ENCODE peak calls at places on chromosomes 6 and 20, in eight cellular contexts. One of them, this sample, is unnamed.
A peak's percentile ranks its signal among the peaks of the same experiment; 100 is the strongest.

GRCh38 chr6:161198176-161198575 is 75.7 kb downstream of the AGPAT4 start:
- DNase-seq in ascending aorta: no peak
- DNase-seq in T-helper 2 cell: no peak
- DNase-seq in SHP77 treated with DMSO at 0.1 percent for 48 hours: no peak
- DNase-seq in stimulated activated CD4-positive, alpha-beta T cell treated with anti-CD3 and anti-CD28 coated beads, Interleukin-2, amount 100 ng/mL, for 24 hours: no peak
- DNase-seq in foreskin fibroblast: peak; percentile 56
- DNase-seq in bronchial epithelial cell: peak; percentile 78
- DNase-seq in HCT116: no peak
- DNase-seq in this sample: no peak

GRCh38 chr6:20213271-20213798 is 1.1 kb upstream of the MBOAT1 start:
- DNase-seq in HCT116: no peak
- DNase-seq in stimulated activated CD4-positive, alpha-beta T cell treated with anti-CD3 and anti-CD28 coated beads, Interleukin-2, amount 100 ng/mL, for 24 hours: peak; percentile 11
- DNase-seq in bronchial epithelial cell: no peak
- DNase-seq in T-helper 2 cell: peak; percentile 25
- DNase-seq in SHP77 treated with DMSO at 0.1 percent for 48 hours: no peak
- DNase-seq in ascending aorta: no peak
- DNase-seq in foreskin fibroblast: no peak
- DNase-seq in this sample: no peak

GRCh38 chr6:148317739-148318138 is 24.9 kb upstream of the SASH1 start:
- DNase-seq in foreskin fibroblast: no peak
- DNase-seq in stimulated activated CD4-positive, alpha-beta T cell treated with anti-CD3 and anti-CD28 coated beads, Interleukin-2, amount 100 ng/mL, for 24 hours: no peak
- DNase-seq in HCT116: no peak
- DNase-seq in bronchial epithelial cell: no peak
- DNase-seq in T-helper 2 cell: no peak
- DNase-seq in ascending aorta: no peak
- DNase-seq in SHP77 treated with DMSO at 0.1 percent for 48 hours: no peak
- DNase-seq in this sample: no peak

GRCh38 chr6:4510317-4510716 is 265.9 kb upstream of the CDYL start:
- DNase-seq in ascending aorta: no peak
- DNase-seq in bronchial epithelial cell: no peak
- DNase-seq in HCT116: no peak
- DNase-seq in foreskin fibroblast: no peak
- DNase-seq in T-helper 2 cell: no peak
- DNase-seq in stimulated activated CD4-positive, alpha-beta T cell treated with anti-CD3 and anti-CD28 coated beads, Interleukin-2, amount 100 ng/mL, for 24 hours: no peak
- DNase-seq in SHP77 treated with DMSO at 0.1 percent for 48 hours: no peak
- DNase-seq in this sample: no peak

GRCh38 chr6:128307671-128308070 is 212.7 kb downstream of the PTPRK start:
- DNase-seq in foreskin fibroblast: no peak
- DNase-seq in stimulated activated CD4-positive, alpha-beta T cell treated with anti-CD3 and anti-CD28 coated beads, Interleukin-2, amount 100 ng/mL, for 24 hours: no peak
- DNase-seq in T-helper 2 cell: no peak
- DNase-seq in HCT116: no peak
- DNase-seq in SHP77 treated with DMSO at 0.1 percent for 48 hours: no peak
- DNase-seq in ascending aorta: no peak
- DNase-seq in bronchial epithelial cell: peak; percentile 54
- DNase-seq in this sample: no peak

GRCh38 chr20:37403107-37404033 is 57.4 kb downstream of the SRC start:
- DNase-seq in stimulated activated CD4-positive, alpha-beta T cell treated with anti-CD3 and anti-CD28 coated beads, Interleukin-2, amount 100 ng/mL, for 24 hours: no peak
- DNase-seq in foreskin fibroblast: no peak
- DNase-seq in HCT116: no peak
- DNase-seq in T-helper 2 cell: no peak
- DNase-seq in ascending aorta: no peak
- DNase-seq in SHP77 treated with DMSO at 0.1 percent for 48 hours: no peak
- DNase-seq in bronchial epithelial cell: no peak
- DNase-seq in this sample: no peak

GRCh38 chr20:62120990-62121775 is 1.1 kb upstream of the LSM14B start:
- DNase-seq in foreskin fibroblast: peak; percentile 61
- DNase-seq in stimulated activated CD4-positive, alpha-beta T cell treated with anti-CD3 and anti-CD28 coated beads, Interleukin-2, amount 100 ng/mL, for 24 hours: no peak
- DNase-seq in SHP77 treated with DMSO at 0.1 percent for 48 hours: no peak
- DNase-seq in ascending aorta: peak; percentile 80
- DNase-seq in HCT116: peak; percentile 27
- DNase-seq in T-helper 2 cell: peak; percentile 34
- DNase-seq in bronchial epithelial cell: peak; percentile 42
- DNase-seq in this sample: no peak

GRCh38 chr6:15329154-15329781 is 83.4 kb downstream of the JARID2 start:
- DNase-seq in SHP77 treated with DMSO at 0.1 percent for 48 hours: no peak
- DNase-seq in bronchial epithelial cell: peak; percentile 81
- DNase-seq in stimulated activated CD4-positive, alpha-beta T cell treated with anti-CD3 and anti-CD28 coated beads, Interleukin-2, amount 100 ng/mL, for 24 hours: no peak
- DNase-seq in ascending aorta: no peak
- DNase-seq in foreskin fibroblast: peak; percentile 92
- DNase-seq in HCT116: no peak
- DNase-seq in T-helper 2 cell: no peak
- DNase-seq in this sample: peak; percentile 48

GRCh38 chr20:24590193-24590982 is 121.0 kb downstream of the SYNDIG1 start:
- DNase-seq in SHP77 treated with DMSO at 0.1 percent for 48 hours: no peak
- DNase-seq in ascending aorta: no peak
- DNase-seq in stimulated activated CD4-positive, alpha-beta T cell treated with anti-CD3 and anti-CD28 coated beads, Interleukin-2, amount 100 ng/mL, for 24 hours: no peak
- DNase-seq in bronchial epithelial cell: no peak
- DNase-seq in foreskin fibroblast: no peak
- DNase-seq in HCT116: no peak
- DNase-seq in T-helper 2 cell: no peak
- DNase-seq in this sample: no peak

GRCh38 chr6:88048556-88048955 is 915 bp downstream of the SPACA1 start:
- DNase-seq in ascending aorta: no peak
- DNase-seq in HCT116: no peak
- DNase-seq in stimulated activated CD4-positive, alpha-beta T cell treated with anti-CD3 and anti-CD28 coated beads, Interleukin-2, amount 100 ng/mL, for 24 hours: no peak
- DNase-seq in bronchial epithelial cell: no peak
- DNase-seq in SHP77 treated with DMSO at 0.1 percent for 48 hours: no peak
- DNase-seq in T-helper 2 cell: no peak
- DNase-seq in foreskin fibroblast: no peak
- DNase-seq in this sample: no peak

GRCh38 chr6:162198072-162198471 is 529.5 kb downstream of the PRKN start:
- DNase-seq in T-helper 2 cell: no peak
- DNase-seq in HCT116: no peak
- DNase-seq in foreskin fibroblast: no peak
- DNase-seq in stimulated activated CD4-positive, alpha-beta T cell treated with anti-CD3 and anti-CD28 coated beads, Interleukin-2, amount 100 ng/mL, for 24 hours: no peak
- DNase-seq in bronchial epithelial cell: no peak
- DNase-seq in ascending aorta: no peak
- DNase-seq in SHP77 treated with DMSO at 0.1 percent for 48 hours: no peak
- DNase-seq in this sample: no peak

GRCh38 chr20:3084986-3085360 is 449 bp upstream of the AVP start:
- DNase-seq in stimulated activated CD4-positive, alpha-beta T cell treated with anti-CD3 and anti-CD28 coated beads, Interleukin-2, amount 100 ng/mL, for 24 hours: no peak
- DNase-seq in HCT116: no peak
- DNase-seq in bronchial epithelial cell: no peak
- DNase-seq in ascending aorta: no peak
- DNase-seq in SHP77 treated with DMSO at 0.1 percent for 48 hours: no peak
- DNase-seq in T-helper 2 cell: no peak
- DNase-seq in foreskin fibroblast: no peak
- DNase-seq in this sample: no peak

GRCh38 chr6:56528412-56528841 is 114.3 kb downstream of the DST start:
- DNase-seq in ascending aorta: no peak
- DNase-seq in SHP77 treated with DMSO at 0.1 percent for 48 hours: no peak
- DNase-seq in stimulated activated CD4-positive, alpha-beta T cell treated with anti-CD3 and anti-CD28 coated beads, Interleukin-2, amount 100 ng/mL, for 24 hours: no peak
- DNase-seq in HCT116: no peak
- DNase-seq in T-helper 2 cell: no peak
- DNase-seq in foreskin fibroblast: peak; percentile 91
- DNase-seq in bronchial epithelial cell: peak; percentile 80
- DNase-seq in this sample: peak; percentile 83

GRCh38 chr6:155050311-155050710 is 55.2 kb downstream of the TIAM2 start:
- DNase-seq in bronchial epithelial cell: peak; percentile 18
- DNase-seq in HCT116: no peak
- DNase-seq in foreskin fibroblast: no peak
- DNase-seq in T-helper 2 cell: peak; percentile 36
- DNase-seq in stimulated activated CD4-positive, alpha-beta T cell treated with anti-CD3 and anti-CD28 coated beads, Interleukin-2, amount 100 ng/mL, for 24 hours: peak; percentile 42
- DNase-seq in SHP77 treated with DMSO at 0.1 percent for 48 hours: no peak
- DNase-seq in ascending aorta: no peak
- DNase-seq in this sample: no peak

GRCh38 chr6:15642276-15642675 is 20.6 kb downstream of the DTNBP1 start:
- DNase-seq in stimulated activated CD4-positive, alpha-beta T cell treated with anti-CD3 and anti-CD28 coated beads, Interleukin-2, amount 100 ng/mL, for 24 hours: no peak
- DNase-seq in ascending aorta: no peak
- DNase-seq in T-helper 2 cell: no peak
- DNase-seq in HCT116: no peak
- DNase-seq in SHP77 treated with DMSO at 0.1 percent for 48 hours: no peak
- DNase-seq in bronchial epithelial cell: no peak
- DNase-seq in foreskin fibroblast: no peak
- DNase-seq in this sample: no peak

GRCh38 chr6:27279513-27280063 is 32.1 kb downstream of the PRSS16 start:
- DNase-seq in HCT116: no peak
- DNase-seq in stimulated activated CD4-positive, alpha-beta T cell treated with anti-CD3 and anti-CD28 coated beads, Interleukin-2, amount 100 ng/mL, for 24 hours: no peak
- DNase-seq in foreskin fibroblast: no peak
- DNase-seq in T-helper 2 cell: no peak
- DNase-seq in SHP77 treated with DMSO at 0.1 percent for 48 hours: peak; percentile 43
- DNase-seq in ascending aorta: no peak
- DNase-seq in bronchial epithelial cell: no peak
- DNase-seq in this sample: no peak

GRCh38 chr6:17281100-17281496 is at the start of gene RBM24:
- DNase-seq in bronchial epithelial cell: peak; percentile 38
- DNase-seq in SHP77 treated with DMSO at 0.1 percent for 48 hours: no peak
- DNase-seq in HCT116: peak; percentile 51
- DNase-seq in ascending aorta: peak; percentile 84
- DNase-seq in stimulated activated CD4-positive, alpha-beta T cell treated with anti-CD3 and anti-CD28 coated beads, Interleukin-2, amount 100 ng/mL, for 24 hours: peak; percentile 67
- DNase-seq in foreskin fibroblast: peak; percentile 73
- DNase-seq in T-helper 2 cell: no peak
- DNase-seq in this sample: peak; percentile 47

GRCh38 chr6:82040405-82041221 is 206.9 kb downstream of the IBTK start:
- DNase-seq in stimulated activated CD4-positive, alpha-beta T cell treated with anti-CD3 and anti-CD28 coated beads, Interleukin-2, amount 100 ng/mL, for 24 hours: peak; percentile 0
- DNase-seq in SHP77 treated with DMSO at 0.1 percent for 48 hours: no peak
- DNase-seq in T-helper 2 cell: no peak
- DNase-seq in HCT116: peak; percentile 42
- DNase-seq in ascending aorta: peak; percentile 73
- DNase-seq in bronchial epithelial cell: peak; percentile 49
- DNase-seq in foreskin fibroblast: peak; percentile 63
- DNase-seq in this sample: no peak

GRCh38 chr20:48704761-48705160 is 123.0 kb downstream of the PREX1 start:
- DNase-seq in bronchial epithelial cell: no peak
- DNase-seq in foreskin fibroblast: no peak
- DNase-seq in T-helper 2 cell: no peak
- DNase-seq in SHP77 treated with DMSO at 0.1 percent for 48 hours: no peak
- DNase-seq in ascending aorta: no peak
- DNase-seq in HCT116: no peak
- DNase-seq in stimulated activated CD4-positive, alpha-beta T cell treated with anti-CD3 and anti-CD28 coated beads, Interleukin-2, amount 100 ng/mL, for 24 hours: no peak
- DNase-seq in this sample: no peak

GRCh38 chr6:154410619-154411044 is 54.0 kb upstream of the IPCEF1 start:
- DNase-seq in bronchial epithelial cell: peak; percentile 90
- DNase-seq in SHP77 treated with DMSO at 0.1 percent for 48 hours: no peak
- DNase-seq in T-helper 2 cell: no peak
- DNase-seq in stimulated activated CD4-positive, alpha-beta T cell treated with anti-CD3 and anti-CD28 coated beads, Interleukin-2, amount 100 ng/mL, for 24 hours: peak; percentile 50
- DNase-seq in HCT116: peak; percentile 66
- DNase-seq in foreskin fibroblast: peak; percentile 92
- DNase-seq in ascending aorta: peak; percentile 86
- DNase-seq in this sample: peak; percentile 95

GRCh38 chr6:118565317-118565960 is 17.3 kb downstream of the PLN start:
- DNase-seq in bronchial epithelial cell: peak; percentile 61
- DNase-seq in HCT116: peak; percentile 18
- DNase-seq in T-helper 2 cell: peak; percentile 23
- DNase-seq in SHP77 treated with DMSO at 0.1 percent for 48 hours: peak; percentile 11
- DNase-seq in ascending aorta: no peak
- DNase-seq in stimulated activated CD4-positive, alpha-beta T cell treated with anti-CD3 and anti-CD28 coated beads, Interleukin-2, amount 100 ng/mL, for 24 hours: no peak
- DNase-seq in foreskin fibroblast: no peak
- DNase-seq in this sample: no peak

GRCh38 chr20:17505664-17506517 is 25.3 kb downstream of the BFSP1 start:
- DNase-seq in ascending aorta: no peak
- DNase-seq in foreskin fibroblast: peak; percentile 25
- DNase-seq in T-helper 2 cell: peak; percentile 4
- DNase-seq in bronchial epithelial cell: peak; percentile 97
- DNase-seq in stimulated activated CD4-positive, alpha-beta T cell treated with anti-CD3 and anti-CD28 coated beads, Interleukin-2, amount 100 ng/mL, for 24 hours: peak; percentile 61
- DNase-seq in SHP77 treated with DMSO at 0.1 percent for 48 hours: no peak
- DNase-seq in HCT116: no peak
- DNase-seq in this sample: no peak

GRCh38 chr6:116476021-116476678 is 15.0 kb downstream of the CALHM6 start:
- DNase-seq in foreskin fibroblast: peak; percentile 20
- DNase-seq in stimulated activated CD4-positive, alpha-beta T cell treated with anti-CD3 and anti-CD28 coated beads, Interleukin-2, amount 100 ng/mL, for 24 hours: no peak
- DNase-seq in SHP77 treated with DMSO at 0.1 percent for 48 hours: no peak
- DNase-seq in HCT116: no peak
- DNase-seq in T-helper 2 cell: peak; percentile 30
- DNase-seq in ascending aorta: no peak
- DNase-seq in bronchial epithelial cell: no peak
- DNase-seq in this sample: no peak

This sample was measured in amniotic stem cell.